ENCODE peak calls at places on chromosomes 12 and 14, in six cellular contexts. A is body of pancreas, Q is nephron progenitor cell, M is astrocyte of the cerebellum, P is NCI-H1105, N is dorsolateral prefrontal cortex. F is an unnamed sample.

GRCh38 chr12:50986961-50987737 is 34.8 kb downstream of the HIGD1C start:
- DNase-seq in A (peak), Q (peak), M (peak), P (no peak), N (no peak), F (no peak)

GRCh38 chr12:129716825-129717224 is 187.0 kb downstream of the TMEM132D start:
- DNase-seq in A (no peak), Q (no peak), M (no peak), P (no peak), N (no peak), F (no peak)

GRCh38 chr12:48999371-49000131 is at the start of gene DDN:
- DNase-seq in A (peak), Q (peak), M (no peak), P (no peak), N (peak), F (no peak)

GRCh38 chr12:112937741-112938719 is at the start of gene OAS3:
- DNase-seq in A (peak), Q (peak), M (peak), P (peak), N (peak), F (peak)

GRCh38 chr12:44654641-44655625 is 221.2 kb downstream of the NELL2 start:
- DNase-seq in A (no peak), Q (peak), M (no peak), P (peak), N (peak), F (no peak)

GRCh38 chr14:92209141-92209540 is 87.4 kb downstream of the CPSF2 start:
- DNase-seq in A (no peak), Q (no peak), M (no peak), P (no peak), N (no peak), F (no peak)

GRCh38 chr14:68146812-68147211 is 327.2 kb downstream of the RAD51B start:
- DNase-seq in A (peak), Q (no peak), M (peak), P (no peak), N (no peak), F (peak)

GRCh38 chr12:95074766-95075165 is 1.3 kb upstream of the NR2C1 start:
- DNase-seq in A (no peak), Q (no peak), M (peak), P (no peak), N (no peak), F (no peak)

GRCh38 chr14:95504135-95505029 is 12.1 kb downstream of the SYNE3 start:
- DNase-seq in A (no peak), Q (no peak), M (no peak), P (no peak), N (no peak), F (no peak)

GRCh38 chr12:15268927-15269552 is 47.8 kb upstream of the RERG start:
- DNase-seq in A (peak), Q (peak), M (peak), P (peak), N (no peak), F (peak)

GRCh38 chr12:13250416-13250815 is 53.9 kb downstream of the EMP1 start:
- DNase-seq in A (no peak), Q (no peak), M (no peak), P (no peak), N (no peak), F (peak)

GRCh38 chr12:113149361-113150150 is at the start of gene CFAP73:
- DNase-seq in A (peak), Q (peak), M (peak), P (peak), N (peak), F (peak)

F was measured in kidney epithelial cell.